ENCODE peak calls at places on chromosomes 13 and 19, in eight cellular contexts. D is tibial nerve; X is spleen; U is heart right ventricle; V is Jurkat, Clone E6-1; L is AG04450; F is ovary; Q is uterus. J is an unnamed sample.

GRCh38 chr13:99894835-99895427 is 76.6 kb downstream of the ZIC5 start:
- DNase-seq in L (no peak), D (no peak), V (no peak), X (no peak), U (no peak), Q (no peak), F (no peak), J (no peak)

GRCh38 chr19:54517483-54517882 is 14.9 kb downstream of the LAIR2 start:
- DNase-seq in Q (no peak), U (peak), V (peak), D (no peak), X (no peak), L (no peak), F (peak), J (no peak)

GRCh38 chr13:108834193-108834592 is 204.8 kb downstream of the MYO16 start:
- DNase-seq in F (no peak), X (no peak), L (no peak), D (no peak), U (no peak), Q (no peak), V (no peak), J (no peak)

GRCh38 chr13:83184819-83185218 is 697.5 kb downstream of the SLITRK1 start:
- DNase-seq in U (no peak), X (no peak), D (no peak), L (peak), Q (no peak), F (no peak), V (no peak), J (no peak)

GRCh38 chr13:98105929-98106336 is 37.0 kb upstream of the FARP1 start:
- DNase-seq in V (no peak), X (no peak), Q (no peak), U (peak), D (no peak), L (no peak), F (no peak), J (no peak)

GRCh38 chr19:6639439-6639838 is 30.5 kb downstream of the TNFSF14 start:
- DNase-seq in X (no peak), F (no peak), L (no peak), V (no peak), U (no peak), Q (no peak), D (no peak), J (peak)

GRCh38 chr19:55703790-55704215 is 28.8 kb downstream of the EPN1 start:
- DNase-seq in U (peak), L (no peak), V (peak), F (peak), Q (no peak), D (no peak), X (peak), J (no peak)

GRCh38 chr19:40974633-40975037 is 16.4 kb upstream of the CYP2B6 start:
- DNase-seq in F (peak), V (peak), U (peak), L (peak), D (peak), Q (peak), X (peak), J (peak)

GRCh38 chr19:42370068-42370520 is 20.0 kb downstream of the CNFN start:
- DNase-seq in X (no peak), Q (no peak), F (no peak), L (no peak), V (no peak), U (no peak), D (no peak), J (no peak)

GRCh38 chr13:61913183-61913582 is 497.5 kb upstream of the PCDH20 start:
- DNase-seq in V (no peak), D (no peak), X (no peak), U (no peak), F (no peak), Q (no peak), L (no peak), J (no peak)

GRCh38 chr19:10111405-10111811 is at the start of gene P2RY11:
- DNase-seq in X (peak), F (no peak), D (no peak), L (no peak), Q (no peak), U (no peak), V (no peak), J (no peak)

GRCh38 chr13:44362394-44363040 is 11.1 kb upstream of the SERP2 start:
- DNase-seq in V (no peak), U (no peak), X (no peak), Q (no peak), D (no peak), L (no peak), F (no peak), J (no peak)

GRCh38 chr13:27022571-27023311 is 148.9 kb downstream of the USP12 start:
- DNase-seq in U (no peak), L (peak), F (no peak), Q (no peak), D (no peak), X (no peak), V (no peak), J (no peak)

GRCh38 chr13:41645313-41645712 is 188.0 kb downstream of the RGCC start:
- DNase-seq in F (no peak), U (no peak), L (peak), V (no peak), D (peak), X (no peak), Q (peak), J (peak)

GRCh38 chr19:6221220-6221877 is 58.4 kb downstream of the MLLT1 start:
- DNase-seq in Q (no peak), D (no peak), L (no peak), X (peak), V (no peak), F (no peak), U (no peak), J (no peak)

GRCh38 chr19:3054972-3055740 is 7.1 kb downstream of the TLE5 start:
- DNase-seq in Q (no peak), U (no peak), F (no peak), X (no peak), V (no peak), D (no peak), L (no peak), J (no peak)

GRCh38 chr13:38702609-38703008 is 15.7 kb downstream of the FREM2 start:
- DNase-seq in F (no peak), L (no peak), D (no peak), X (no peak), V (no peak), Q (no peak), U (no peak), J (no peak)

GRCh38 chr13:27449936-27450828 is at the start of gene MTIF3:
- DNase-seq in X (peak), V (peak), Q (peak), D (peak), U (peak), L (peak), F (peak), J (peak)

GRCh38 chr13:44276061-44276460 is 97.6 kb upstream of the SERP2 start:
- DNase-seq in F (no peak), V (no peak), Q (no peak), X (no peak), D (no peak), L (no peak), U (no peak), J (no peak)

GRCh38 chr13:29532821-29533220 is 62.7 kb downstream of the SLC7A1 start:
- DNase-seq in F (no peak), D (no peak), Q (no peak), X (no peak), L (no peak), U (no peak), V (no peak), J (no peak)

GRCh38 chr13:57311009-57311586 is 144.1 kb downstream of the PRR20E start:
- DNase-seq in F (no peak), X (no peak), Q (no peak), L (no peak), V (no peak), U (no peak), D (no peak), J (no peak)

GRCh38 chr13:40406405-40407138 is 259.9 kb downstream of the FOXO1 start:
- DNase-seq in Q (no peak), V (no peak), X (no peak), D (no peak), F (no peak), L (peak), U (no peak), J (no peak)

GRCh38 chr19:32396046-32396652 is 9.4 kb upstream of the DPY19L3 start:
- DNase-seq in X (no peak), L (no peak), F (no peak), Q (no peak), D (no peak), U (no peak), V (no peak), J (no peak)

GRCh38 chr13:26991508-26992181 is 180.0 kb downstream of the USP12 start:
- DNase-seq in X (no peak), V (no peak), D (no peak), Q (no peak), L (no peak), U (no peak), F (no peak), J (no peak)

GRCh38 chr19:2166741-2167738 is 3.3 kb downstream of the DOT1L start:
- DNase-seq in Q (peak), L (no peak), V (no peak), U (peak), F (peak), X (peak), D (peak), J (no peak)

GRCh38 chr19:13633109-13633508 is 126.8 kb upstream of the CACNA1A start:
- DNase-seq in F (no peak), L (peak), X (no peak), D (no peak), U (no peak), V (no peak), Q (no peak), J (no peak)

GRCh38 chr13:39415403-39415802 is 187.6 kb downstream of the LHFPL6 start:
- DNase-seq in Q (peak), F (peak), D (no peak), V (no peak), X (no peak), U (peak), L (no peak), J (no peak)

GRCh38 chr19:42369433-42370067 is 20.5 kb downstream of the CNFN start:
- DNase-seq in D (no peak), L (no peak), F (no peak), X (no peak), Q (no peak), V (no peak), U (no peak), J (no peak)

GRCh38 chr19:50557009-50557613 is 11.1 kb downstream of the LRRC4B start:
- DNase-seq in Q (no peak), X (no peak), F (no peak), D (no peak), U (no peak), V (no peak), L (no peak), J (no peak)

GRCh38 chr19:40668991-40669614 is 21.3 kb downstream of the NUMBL start:
- DNase-seq in L (no peak), V (no peak), U (no peak), X (no peak), F (no peak), Q (no peak), D (no peak), J (no peak)

GRCh38 chr19:53158119-53158656 is 665 bp downstream of the ZNF347 start:
- DNase-seq in Q (peak), U (peak), F (peak), V (no peak), X (peak), L (no peak), D (no peak), J (no peak)

GRCh38 chr13:30464496-30465351 is 1.0 kb downstream of the HMGB1 start:
- DNase-seq in Q (peak), V (peak), U (peak), D (peak), L (peak), X (peak), F (peak), J (no peak)

GRCh38 chr19:54191671-54192453 is 754 bp downstream of the TSEN34 start:
- DNase-seq in F (peak), Q (no peak), X (peak), V (no peak), U (no peak), D (no peak), L (no peak), J (no peak)

GRCh38 chr13:79782541-79783216 is 301.7 kb downstream of the NDFIP2 start:
- DNase-seq in X (peak), F (peak), L (peak), V (no peak), U (peak), Q (no peak), D (peak), J (peak)

GRCh38 chr13:46343279-46343949 is 43.6 kb downstream of the RUBCNL start:
- DNase-seq in X (no peak), V (no peak), F (no peak), L (no peak), D (no peak), U (no peak), Q (no peak), J (no peak)

GRCh38 chr19:662962-663681 is at the start of gene RNF126:
- DNase-seq in U (peak), X (peak), L (peak), V (peak), F (peak), Q (peak), D (peak), J (no peak)

GRCh38 chr13:22311734-22312404 is 641.0 kb downstream of the FGF9 start:
- DNase-seq in Q (peak), X (peak), D (no peak), L (no peak), F (no peak), U (peak), V (no peak), J (no peak)

GRCh38 chr19:35274323-35274722 is 5.6 kb downstream of the USF2 start:
- DNase-seq in U (no peak), F (no peak), D (no peak), X (no peak), L (no peak), Q (no peak), V (no peak), J (no peak)

GRCh38 chr13:113422790-113423189 is 30.5 kb downstream of the ADPRHL1 start:
- DNase-seq in Q (no peak), D (no peak), L (no peak), U (no peak), F (no peak), X (no peak), V (no peak), J (no peak)
- H3K4me3 ChIP-seq in Q (no peak), D (no peak), L (no peak), U (no peak), F (no peak), X (no peak), V (no peak), J (no peak)

GRCh38 chr19:49390131-49390977 is 2.3 kb downstream of the KASH5 start:
- DNase-seq in F (no peak), X (no peak), D (no peak), L (no peak), Q (no peak), V (no peak), U (no peak), J (no peak)

GRCh38 chr19:49391581-49392399 is 3.7 kb downstream of the KASH5 start:
- DNase-seq in L (peak), U (peak), X (peak), D (peak), V (peak), Q (peak), F (peak), J (no peak)

GRCh38 chr19:49389406-49389805 is 1.4 kb downstream of the KASH5 start:
- DNase-seq in X (no peak), V (no peak), U (no peak), F (no peak), D (no peak), L (no peak), Q (no peak), J (no peak)

GRCh38 chr19:49390978-49391304 is 2.9 kb downstream of the KASH5 start:
- DNase-seq in D (no peak), F (no peak), U (no peak), L (no peak), Q (no peak), V (no peak), X (peak), J (no peak)

GRCh38 chr19:49387936-49388372 is at the start of gene KASH5:
- DNase-seq in Q (peak), L (no peak), V (no peak), D (peak), U (peak), X (peak), F (peak), J (no peak)
- H3K4me3 ChIP-seq in Q (no peak), L (no peak), V (no peak), D (no peak), U (no peak), X (no peak), F (no peak), J (no peak)

DNA sequence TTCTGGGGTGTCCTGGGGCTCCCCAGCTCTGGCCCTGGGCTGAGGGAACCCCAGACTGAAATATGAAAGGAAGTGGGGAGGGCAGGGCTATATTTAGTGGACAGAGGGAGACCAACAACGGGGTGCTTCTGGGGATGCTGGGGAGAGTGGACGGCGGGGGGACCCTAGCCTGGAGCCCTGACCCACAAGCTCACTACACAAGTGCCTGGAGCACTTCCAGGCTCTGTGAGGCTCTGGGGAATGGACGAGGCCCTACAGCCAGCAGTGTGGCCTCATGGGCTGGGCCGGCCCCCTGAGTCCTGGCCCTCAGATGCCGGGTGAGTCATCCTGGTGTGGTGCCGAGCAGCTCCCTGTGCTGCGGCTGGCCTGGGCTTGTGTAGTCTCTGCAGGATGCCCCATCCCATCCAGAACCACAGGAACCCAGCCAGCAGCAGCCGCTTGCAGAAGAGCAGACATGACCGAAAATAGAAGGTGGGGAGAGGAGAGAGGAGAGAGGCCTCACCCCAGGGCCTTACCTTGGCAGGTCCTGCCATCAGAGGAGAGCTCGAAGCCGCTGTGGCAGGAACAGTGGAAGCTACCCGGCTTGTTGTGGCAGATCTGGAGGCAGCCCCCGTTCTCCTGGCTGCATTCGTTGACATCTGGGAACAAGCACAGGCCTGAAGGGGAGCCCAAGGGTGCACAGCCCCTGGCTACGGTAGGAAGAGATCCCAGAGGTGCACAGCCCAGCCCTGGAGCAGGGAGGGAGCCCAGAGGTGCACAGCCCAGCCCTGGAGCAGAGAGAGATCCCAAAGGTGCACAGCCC is 26.1 kb downstream of the GAS6 start:
- DNase-seq in Q (peak), D (peak), F (peak), L (peak), U (peak), V (no peak), X (no peak), J (peak)
- H3K4me3 ChIP-seq in Q (peak), D (no peak), F (peak), L (peak), U (peak), V (no peak), X (no peak), J (peak)

GRCh38 chr19:19900124-19900523 is 622 bp upstream of the ZNF93 start:
- DNase-seq in U (no peak), V (no peak), D (no peak), Q (no peak), F (no peak), L (peak), X (no peak), J (peak)
- H3K4me3 ChIP-seq in U (peak), V (no peak), D (peak), Q (peak), F (peak), L (peak), X (peak), J (peak)

GRCh38 chr19:7887408-7888144 is 734 bp upstream of the LRRC8E start:
- DNase-seq in V (no peak), L (no peak), U (no peak), F (no peak), Q (no peak), X (no peak), D (no peak), J (no peak)
- H3K4me3 ChIP-seq in V (peak), L (no peak), U (no peak), F (no peak), Q (no peak), X (no peak), D (no peak), J (peak)

GRCh38 chr13:77372275-77372674 is 45.4 kb upstream of the MYCBP2 start:
- DNase-seq in F (no peak), Q (no peak), V (no peak), D (no peak), U (no peak), L (no peak), X (no peak), J (no peak)
- H3K4me3 ChIP-seq in F (no peak), Q (no peak), V (no peak), D (no peak), U (no peak), L (no peak), X (no peak), J (no peak)

DNA sequence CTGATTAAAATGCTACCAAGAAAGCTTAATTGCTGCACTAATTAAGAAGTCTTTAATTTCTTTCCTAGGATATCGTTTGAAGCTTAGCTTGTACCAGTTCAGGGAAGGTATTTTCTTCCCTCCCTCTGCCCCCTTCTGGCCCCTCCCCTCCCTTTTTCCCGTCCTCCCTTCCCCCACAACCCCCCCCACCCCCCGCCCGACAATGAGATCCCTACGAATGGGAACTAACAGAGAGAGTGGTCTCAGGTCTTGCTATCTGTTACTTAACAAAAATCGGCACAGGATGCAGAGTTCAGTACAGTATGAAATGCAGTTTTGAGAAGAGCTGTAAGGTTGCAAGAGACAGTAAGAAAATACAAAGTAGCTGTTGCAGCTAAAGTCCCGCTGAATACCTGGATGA is 3.0 kb upstream of the DACH1 start:
- DNase-seq in L (no peak), Q (no peak), F (no peak), X (no peak), V (no peak), U (no peak), D (no peak), J (no peak)
- H3K4me3 ChIP-seq in L (no peak), Q (no peak), F (no peak), X (no peak), V (no peak), U (no peak), D (no peak), J (no peak)